ENCODE peak calls at places on chromosomes 16 and 17, in six cellular contexts. J is GM23248, R is mesendoderm, L is fibroblast of lung, Q is DND-41, M is NT2/D1. E is an unnamed sample.

GRCh38 chr17:10357768-10358167 is 15.0 kb downstream of the MYH13 start:
- DNase-seq in L (no peak), Q (peak), R (peak), M (peak), J (peak), E (peak)

GRCh38 chr17:11485802-11486421 is 112.4 kb upstream of the DNAH9 start:
- DNase-seq in L (no peak), R (no peak), M (peak), Q (no peak), J (no peak), E (peak)

GRCh38 chr17:14355556-14355955 is 54.7 kb downstream of the HS3ST3B1 start:
- DNase-seq in J (peak), L (no peak), Q (no peak), R (peak), M (no peak), E (no peak)

GRCh38 chr17:7403043-7403901 is 625 bp downstream of the TMEM256 start:
- DNase-seq in L (no peak), Q (peak), J (no peak), M (no peak), R (peak), E (peak)

GRCh38 chr17:72985882-72986720 is 106.4 kb downstream of the SLC39A11 start:
- DNase-seq in L (peak), M (peak), Q (peak), J (peak), R (peak), E (peak)

GRCh38 chr17:50425682-50426471 is at the start of gene ACSF2:
- DNase-seq in Q (peak), L (peak), M (no peak), R (peak), J (peak), E (peak)

GRCh38 chr16:2142942-2143868 is 5.2 kb upstream of the RAB26 start:
- DNase-seq in R (no peak), M (no peak), Q (no peak), J (no peak), L (no peak), E (peak)

GRCh38 chr16:53429221-53429943 is 4.9 kb upstream of the RBL2 start:
- DNase-seq in Q (no peak), J (peak), M (no peak), L (peak), R (no peak), E (no peak)

GRCh38 chr17:37742114-37742761 is 2.6 kb downstream of the HNF1B start:
- DNase-seq in M (no peak), R (peak), Q (no peak), J (peak), L (peak), E (no peak)

GRCh38 chr17:69967910-69968411 is 107.1 kb upstream of the KCNJ16 start:
- DNase-seq in R (no peak), J (peak), L (peak), Q (no peak), M (no peak), E (no peak)

GRCh38 chr16:55760665-55761035 is 72.2 kb downstream of the CES1 start:
- DNase-seq in L (no peak), M (no peak), R (no peak), J (peak), Q (no peak), E (no peak)

GRCh38 chr16:84460406-84461028 is 43.9 kb downstream of the MEAK7 start:
- DNase-seq in M (no peak), Q (no peak), J (no peak), L (no peak), R (no peak), E (no peak)

GRCh38 chr17:75152971-75153853 is 1.1 kb downstream of the JPT1 start:
- DNase-seq in M (no peak), Q (peak), R (peak), J (peak), L (peak), E (no peak)

GRCh38 chr16:57265850-57266530 is 18.5 kb downstream of the PLLP start:
- DNase-seq in J (peak), R (no peak), L (peak), Q (no peak), M (no peak), E (no peak)

GRCh38 chr17:64048805-64049204 is 28.4 kb upstream of the ICAM2 start:
- DNase-seq in M (no peak), L (no peak), Q (no peak), R (no peak), J (no peak), E (no peak)

GRCh38 chr17:32536736-32537646 is 50.2 kb downstream of the CDK5R1 start:
- DNase-seq in Q (no peak), R (no peak), M (no peak), L (peak), J (peak), E (no peak)

GRCh38 chr17:51000835-51001638 is 119.6 kb downstream of the SPAG9 start:
- DNase-seq in L (peak), R (peak), M (peak), Q (peak), J (peak), E (no peak)

GRCh38 chr17:67247416-67247900 is 2.5 kb upstream of the HELZ start:
- DNase-seq in J (no peak), R (no peak), Q (no peak), M (no peak), L (no peak), E (peak)

GRCh38 chr17:73017653-73018052 is 74.8 kb downstream of the SLC39A11 start:
- DNase-seq in L (peak), R (no peak), Q (no peak), J (peak), M (no peak), E (no peak)

GRCh38 chr17:19978206-19978802 is 676 bp upstream of the AKAP10 start:
- DNase-seq in Q (peak), R (peak), L (peak), M (no peak), J (no peak), E (no peak)

GRCh38 chr17:50079334-50080095 is 15.6 kb upstream of the PDK2 start:
- DNase-seq in Q (peak), L (no peak), M (no peak), J (peak), R (peak), E (peak)

GRCh38 chr17:59366040-59366757 is 34.7 kb downstream of the YPEL2 start:
- DNase-seq in Q (no peak), L (peak), M (peak), J (no peak), R (peak), E (peak)

GRCh38 chr16:3282103-3282746 is 1.1 kb upstream of the ZNF263 start:
- DNase-seq in J (peak), R (peak), L (peak), Q (no peak), M (no peak), E (no peak)

GRCh38 chr17:36899250-36900129 is 37.8 kb upstream of the LHX1 start:
- DNase-seq in J (peak), L (no peak), Q (peak), R (peak), M (no peak), E (no peak)

GRCh38 chr16:67720236-67720635 is 1.1 kb upstream of the GFOD2 start:
- DNase-seq in J (no peak), M (no peak), L (no peak), R (no peak), Q (no peak), E (no peak)

GRCh38 chr16:67723940-67724339 is 4.8 kb upstream of the GFOD2 start:
- DNase-seq in L (no peak), Q (no peak), R (no peak), M (no peak), J (no peak), E (no peak)

GRCh38 chr16:67719778-67720144 is 645 bp upstream of the GFOD2 start:
- DNase-seq in L (peak), M (no peak), R (peak), Q (peak), J (peak), E (no peak)

GRCh38 chr16:67726106-67727034 is 7.3 kb upstream of the GFOD2 start:
- DNase-seq in Q (no peak), J (peak), L (no peak), M (no peak), R (no peak), E (no peak)

GRCh38 chr16:67723151-67723915 is 4.2 kb upstream of the GFOD2 start:
- DNase-seq in R (peak), J (peak), M (no peak), Q (no peak), L (peak), E (no peak)
- H3K9ac ChIP-seq in R (no peak), J (peak), M (no peak), Q (no peak), L (no peak), E (no peak)

GRCh38 chr17:82866521-82867214 is 26.8 kb upstream of the ZNF750 start:
- DNase-seq in R (no peak), L (peak), Q (no peak), J (peak), M (no peak), E (no peak)
- H3K9ac ChIP-seq in R (no peak), L (peak), Q (peak), J (peak), M (peak), E (no peak)

GRCh38 chr17:60562421-60562820 is 36.4 kb upstream of the APPBP2 start:
- DNase-seq in M (no peak), L (no peak), R (no peak), J (no peak), Q (no peak), E (no peak)

GRCh38 chr17:60557805-60558204 is 31.8 kb upstream of the APPBP2 start:
- DNase-seq in M (no peak), Q (peak), R (peak), L (no peak), J (no peak), E (no peak)

GRCh38 chr17:60560860-60561257 is 34.8 kb upstream of the APPBP2 start:
- DNase-seq in Q (no peak), L (no peak), J (no peak), R (no peak), M (no peak), E (no peak)

GRCh38 chr17:60559995-60560859 is 34.2 kb upstream of the APPBP2 start:
- DNase-seq in L (no peak), M (no peak), Q (no peak), R (no peak), J (no peak), E (no peak)

DNA sequence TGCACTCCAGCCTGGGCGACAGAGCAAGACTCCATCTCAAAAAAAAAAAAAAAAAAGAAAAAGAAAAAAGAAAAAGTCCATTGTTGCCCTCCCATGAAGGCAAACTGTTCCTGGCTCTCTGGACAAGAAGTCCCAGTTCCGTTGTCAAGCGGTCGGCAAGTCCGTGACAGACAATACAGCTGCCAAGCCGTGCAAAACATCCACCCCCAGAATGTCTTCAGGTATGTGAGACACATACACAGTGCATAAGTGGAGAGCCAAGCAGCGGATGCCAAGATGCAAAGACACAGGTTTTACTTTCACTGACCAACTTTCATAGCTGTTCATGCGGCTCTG is 33.6 kb upstream of the APPBP2 start:
- DNase-seq in J (no peak), L (no peak), M (no peak), R (no peak), Q (no peak), E (no peak)
- H3K9ac ChIP-seq in J (no peak), L (no peak), M (no peak), R (no peak), Q (no peak), E (no peak)

DNA sequence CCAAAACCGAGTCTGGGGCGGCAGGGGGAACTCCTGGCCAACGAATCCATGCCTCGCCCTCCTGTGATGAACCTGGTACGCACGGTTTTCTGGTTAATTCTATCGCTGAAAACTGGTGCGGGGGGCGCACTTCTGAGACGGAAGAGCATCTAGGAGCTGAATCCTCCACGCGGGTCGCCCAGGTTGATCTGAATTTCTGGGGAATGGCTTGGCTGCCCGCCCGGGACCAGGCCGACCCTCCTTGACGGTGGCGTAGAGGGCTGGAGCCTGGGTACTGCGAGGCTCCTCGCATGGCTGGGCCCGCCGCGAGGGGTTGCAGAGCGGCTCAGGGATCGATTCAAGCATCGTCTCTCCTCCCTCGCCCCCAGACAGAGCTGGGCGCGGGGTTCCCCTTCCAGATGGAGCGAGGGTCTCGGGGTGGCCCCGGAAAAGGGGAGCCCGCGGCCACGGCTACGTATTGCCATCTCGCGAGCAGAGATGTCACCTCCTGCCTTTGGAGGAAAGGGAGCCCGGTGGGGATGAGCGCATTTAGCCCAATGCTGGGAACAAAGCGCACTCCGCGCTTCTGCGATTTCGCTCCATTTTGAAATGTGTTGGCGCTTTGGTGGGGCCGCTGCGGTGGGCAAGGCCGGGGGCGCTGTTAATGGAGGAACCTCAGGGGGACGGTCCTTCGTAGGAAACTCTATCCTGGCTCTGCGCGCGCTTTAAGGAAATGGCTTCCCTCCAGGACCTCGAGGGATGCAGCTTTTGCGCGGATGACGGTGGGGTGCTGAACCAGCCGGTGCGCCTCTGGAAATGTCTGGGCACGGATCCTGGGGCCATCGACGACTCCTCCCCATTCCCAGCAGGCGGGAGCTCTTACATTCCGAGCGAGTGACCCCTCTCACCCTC is 2.7 kb downstream of the MAPT start:
- DNase-seq in J (no peak), Q (no peak), M (no peak), R (peak), L (no peak), E (no peak)
- H3K9ac ChIP-seq in J (no peak), Q (no peak), M (peak), R (no peak), L (no peak), E (no peak)

GRCh38 chr17:82698065-82698973 is at the start of gene RAB40B:
- DNase-seq in L (peak), Q (peak), M (peak), R (peak), J (peak), E (peak)
- H3K9ac ChIP-seq in L (peak), Q (peak), M (peak), R (peak), J (peak), E (no peak)

DNA sequence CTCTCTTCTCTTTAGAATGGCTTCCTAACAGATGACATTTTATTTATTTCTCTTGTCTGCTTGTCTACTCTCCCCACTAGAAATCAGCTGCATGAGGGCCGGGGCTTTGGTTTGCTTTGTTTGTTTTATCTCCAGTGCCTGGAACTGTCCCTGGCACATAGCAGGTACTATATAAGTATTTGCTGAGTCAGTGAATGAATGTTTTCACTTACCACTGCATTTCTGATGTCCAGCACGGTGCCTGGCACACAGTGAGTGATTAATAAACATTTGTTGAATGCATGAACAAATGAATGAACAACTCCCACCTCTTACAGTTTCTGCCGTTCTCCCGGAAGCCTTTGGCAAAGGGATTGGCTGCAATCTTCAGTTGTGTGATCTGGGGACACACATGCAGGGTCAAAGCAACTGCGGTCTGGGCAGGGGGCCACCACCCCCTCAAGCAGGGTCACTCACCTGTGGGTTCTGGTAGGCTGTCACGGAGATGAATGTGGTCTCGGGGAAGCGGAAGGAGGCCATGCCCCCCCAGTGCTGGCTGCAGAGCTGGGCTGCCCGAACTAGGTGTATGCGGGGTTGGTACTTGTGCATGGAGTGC is 3.4 kb downstream of the TBX6 start:
- DNase-seq in M (no peak), Q (no peak), R (no peak), J (no peak), L (no peak), E (no peak)
- H3K9ac ChIP-seq in M (peak), Q (no peak), R (peak), J (no peak), L (no peak), E (no peak)

DNA sequence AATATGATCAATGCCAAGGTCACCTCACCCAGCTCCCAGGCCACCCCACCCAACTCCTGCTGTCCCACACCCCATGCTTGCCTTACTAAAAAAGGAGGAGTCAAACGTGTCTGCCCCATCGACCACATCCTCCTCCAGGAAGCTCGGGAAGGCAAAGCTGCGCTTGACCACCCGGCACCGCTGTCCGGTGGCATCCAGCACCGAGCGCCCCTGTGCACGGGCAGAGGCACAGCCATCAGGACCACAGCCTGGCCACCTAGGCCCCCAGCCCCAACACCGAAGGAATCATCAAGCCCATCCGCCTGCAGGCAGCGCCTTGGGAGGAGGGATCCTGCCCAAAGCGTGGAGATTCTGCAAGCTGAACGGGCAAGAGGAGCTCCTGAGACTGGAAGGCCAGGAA is 10.2 kb downstream of the AANAT start:
- DNase-seq in J (no peak), R (no peak), Q (no peak), L (no peak), M (no peak), E (no peak)
- H3K9ac ChIP-seq in J (no peak), R (no peak), Q (no peak), L (no peak), M (no peak), E (no peak)

GRCh38 chr16:17224859-17225258 is 245.9 kb downstream of the XYLT1 start:
- DNase-seq in J (peak), Q (peak), L (peak), R (no peak), M (no peak), E (no peak)
- H3K9ac ChIP-seq in J (no peak), Q (no peak), L (no peak), R (no peak), M (no peak), E (no peak)

GRCh38 chr17:80921741-80922579 is 69.7 kb upstream of the CHMP6 start:
- DNase-seq in J (no peak), R (no peak), Q (no peak), L (no peak), M (no peak), E (no peak)

GRCh38 chr17:80919331-80920284 is 72.0 kb upstream of the CHMP6 start:
- DNase-seq in M (no peak), L (no peak), J (no peak), Q (no peak), R (no peak), E (no peak)

GRCh38 chr17:80921159-80921558 is 70.5 kb upstream of the CHMP6 start:
- DNase-seq in Q (no peak), L (no peak), M (no peak), R (no peak), J (no peak), E (no peak)

GRCh38 chr17:80918731-80919130 is 72.9 kb upstream of the CHMP6 start:
- DNase-seq in J (no peak), M (no peak), Q (no peak), R (no peak), L (no peak), E (no peak)

DNA sequence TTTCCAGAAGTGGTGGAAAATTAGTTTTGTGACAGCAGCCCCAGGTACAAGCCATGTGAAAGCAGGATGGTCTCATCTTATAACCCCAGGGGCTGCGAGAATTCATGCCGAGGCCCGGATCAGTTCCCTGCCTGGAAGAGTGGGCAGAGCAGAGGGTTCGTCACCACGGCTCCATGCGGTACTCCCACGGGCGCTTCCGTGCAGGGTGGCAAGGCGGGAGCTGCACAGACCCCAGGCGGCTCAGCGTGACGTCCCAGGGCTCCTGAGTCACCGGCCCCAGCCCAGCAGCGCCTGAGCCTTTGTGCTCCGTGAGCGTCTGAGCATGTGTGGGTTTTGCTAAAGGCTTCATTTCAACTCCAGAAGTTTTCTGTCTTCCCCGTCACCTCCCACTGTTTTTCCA is 71.2 kb upstream of the CHMP6 start:
- DNase-seq in M (no peak), R (no peak), L (peak), J (no peak), Q (no peak), E (no peak)
- H3K9ac ChIP-seq in M (no peak), R (no peak), L (no peak), J (no peak), Q (no peak), E (no peak)

GRCh38 chr16:8721693-8722348 is 47.4 kb downstream of the ABAT start:
- DNase-seq in R (no peak), M (no peak), L (no peak), Q (no peak), J (no peak), E (no peak)
- H3K9ac ChIP-seq in R (no peak), M (no peak), L (no peak), Q (no peak), J (no peak), E (no peak)